ENCODE peak calls at places on chromosome 1, in ten cellular contexts. F, M, O, Q, W, Y, I, A, G and X are unnamed samples.

GRCh38 chr1:65694126-65694525 is 98.6 kb upstream of the PDE4B start:
- DNase-seq in Y (no peak), I (no peak), W (no peak), Q (no peak), F (no peak), A (no peak), O (no peak), M (no peak), G (no peak), X (no peak)

GRCh38 chr1:217907504-217907903 is 276.4 kb downstream of the SPATA17 start:
- DNase-seq in A (no peak), I (peak), Q (no peak), O (no peak), F (no peak), M (no peak), G (peak), Y (no peak), W (no peak), X (no peak)

GRCh38 chr1:119093721-119094120 is 46.7 kb downstream of the WARS2 start:
- DNase-seq in F (no peak), W (no peak), M (no peak), Y (no peak), A (no peak), G (no peak), I (no peak), O (no peak), Q (no peak), X (no peak)

GRCh38 chr1:215631489-215631888 is 64.4 kb downstream of the KCTD3 start:
- DNase-seq in Y (no peak), I (peak), W (no peak), M (no peak), A (no peak), F (peak), O (no peak), Q (no peak), G (peak), X (no peak)

GRCh38 chr1:156276966-156277381 is 5.7 kb downstream of the SMG5 start:
- DNase-seq in W (no peak), I (no peak), A (no peak), O (no peak), Y (no peak), F (no peak), G (no peak), Q (no peak), M (peak), X (no peak)

GRCh38 chr1:44609768-44610526 is 64.3 kb downstream of the TMEM53 start:
- DNase-seq in F (no peak), Y (no peak), M (no peak), I (no peak), Q (no peak), W (no peak), O (no peak), G (no peak), A (no peak), X (no peak)

GRCh38 chr1:30748699-30749401 is 8.7 kb downstream of the LAPTM5 start:
- DNase-seq in I (peak), W (no peak), Y (no peak), M (no peak), F (no peak), O (peak), Q (no peak), A (no peak), G (no peak), X (no peak)

GRCh38 chr1:209552406-209553264 is 30.9 kb upstream of the CAMK1G start:
- DNase-seq in O (no peak), G (no peak), A (no peak), I (no peak), F (no peak), W (no peak), Y (no peak), Q (no peak), M (no peak), X (no peak)

GRCh38 chr1:10132852-10133251 is 77.5 kb upstream of the KIF1B start:
- DNase-seq in Y (no peak), G (no peak), Q (no peak), I (no peak), M (no peak), O (no peak), W (no peak), A (no peak), F (no peak), X (no peak)

GRCh38 chr1:150473659-150474058 is 13.6 kb upstream of the TARS2 start:
- DNase-seq in M (no peak), O (no peak), Y (no peak), G (no peak), Q (no peak), W (no peak), I (no peak), F (peak), A (no peak), X (no peak)

GRCh38 chr1:25550683-25551310 is 7.4 kb downstream of the LDLRAP1 start:
- DNase-seq in Q (no peak), G (no peak), M (no peak), A (no peak), I (peak), Y (no peak), O (no peak), F (no peak), W (no peak), X (no peak)

GRCh38 chr1:206803221-206803730 is 31.0 kb upstream of the IL10 start:
- DNase-seq in G (no peak), M (no peak), O (peak), F (no peak), W (peak), Y (no peak), I (no peak), A (no peak), Q (peak), X (no peak)

GRCh38 chr1:115112496-115113375 is 23.4 kb upstream of the TSPAN2 start:
- DNase-seq in G (peak), W (peak), M (no peak), O (peak), A (no peak), Y (no peak), F (no peak), Q (peak), I (peak), X (no peak)

GRCh38 chr1:17511188-17511587 is 28.3 kb upstream of the ARHGEF10L start:
- DNase-seq in I (no peak), Y (no peak), Q (no peak), W (no peak), F (no peak), G (no peak), O (no peak), A (no peak), M (no peak), X (no peak)

GRCh38 chr1:186965847-186966246 is 137.1 kb downstream of the PLA2G4A start:
- DNase-seq in O (no peak), Q (no peak), I (no peak), G (no peak), M (no peak), A (no peak), Y (no peak), W (no peak), F (no peak), X (no peak)

GRCh38 chr1:59156526-59157196 is 140.2 kb upstream of the FGGY start:
- DNase-seq in Y (no peak), F (no peak), A (no peak), G (peak), O (no peak), Q (no peak), I (no peak), M (no peak), W (no peak), X (no peak)

GRCh38 chr1:88237026-88237425 is 447.0 kb upstream of the PKN2 start:
- DNase-seq in M (no peak), G (no peak), O (no peak), Y (no peak), Q (no peak), A (no peak), W (no peak), F (no peak), I (no peak), X (no peak)

GRCh38 chr1:119646521-119647227 is 1.4 kb downstream of the ZNF697 start:
- DNase-seq in O (no peak), Y (no peak), M (no peak), F (no peak), W (no peak), I (no peak), G (peak), Q (no peak), A (no peak), X (no peak)

GRCh38 chr1:206864939-206865671 is at the start of gene IL20:
- DNase-seq in M (peak), A (peak), Q (peak), I (no peak), Y (no peak), F (peak), G (peak), O (peak), W (peak), X (no peak)

GRCh38 chr1:246773213-246773641 is 49.0 kb downstream of the SCCPDH start:
- DNase-seq in G (no peak), W (peak), Y (no peak), I (no peak), A (no peak), O (no peak), Q (no peak), F (no peak), M (no peak), X (no peak)